ENCODE peak calls at places on chromosomes 5 and 9, in six cellular contexts. R, P, X, E, S and I are unnamed samples.

GRCh38 chr9:135990468-135991429 is 29.6 kb upstream of the UBAC1 start:
- DNase-seq in P (peak), X (no peak), R (no peak), E (peak), S (peak), I (peak)

GRCh38 chr9:14312721-14313377 is 1.1 kb downstream of the NFIB start:
- DNase-seq in P (peak), X (peak), R (peak), S (no peak), E (no peak), I (peak)

GRCh38 chr5:3414371-3414770 is 181.3 kb upstream of the IRX1 start:
- DNase-seq in E (no peak), P (no peak), S (no peak), R (no peak), X (no peak), I (no peak)

GRCh38 chr5:167993771-167994170 is 297.7 kb upstream of the WWC1 start:
- DNase-seq in X (no peak), P (no peak), R (no peak), E (no peak), S (no peak), I (no peak)

GRCh38 chr9:75185585-75186170 is 97.4 kb downstream of the OSTF1 start:
- DNase-seq in P (peak), S (no peak), R (peak), E (peak), X (no peak), I (peak)

GRCh38 chr5:150034677-150035076 is 34.1 kb downstream of the HMGXB3 start:
- DNase-seq in P (no peak), E (no peak), R (no peak), X (peak), S (peak), I (peak)

GRCh38 chr5:181127456-181127855 is 3.5 kb downstream of the OR2V1 start:
- DNase-seq in S (no peak), E (no peak), R (no peak), P (no peak), X (no peak), I (no peak)

GRCh38 chr5:77518304-77518703 is 26.2 kb upstream of the WDR41 start:
- DNase-seq in E (peak), S (peak), X (no peak), P (peak), R (no peak), I (peak)

GRCh38 chr5:40503438-40503837 is 176.3 kb upstream of the PTGER4 start:
- DNase-seq in P (peak), E (no peak), R (no peak), X (no peak), S (peak), I (no peak)

GRCh38 chr5:43840424-43841232 is 237.6 kb downstream of the NNT start:
- DNase-seq in X (no peak), E (no peak), S (no peak), R (no peak), P (no peak), I (no peak)

GRCh38 chr9:106918825-106919509 is 56.0 kb downstream of the ZNF462 start:
- DNase-seq in R (no peak), S (no peak), E (peak), X (no peak), P (no peak), I (peak)

GRCh38 chr5:99104538-99105132 is 175.8 kb upstream of the CHD1 start:
- DNase-seq in R (no peak), S (peak), X (no peak), E (peak), P (peak), I (peak)

GRCh38 chr5:68991279-68991678 is 102.5 kb upstream of the SLC30A5 start:
- DNase-seq in S (no peak), E (no peak), R (no peak), P (no peak), X (no peak), I (no peak)

GRCh38 chr9:8558176-8558575 is 758.6 kb upstream of the DMAC1 start:
- DNase-seq in S (peak), R (no peak), P (peak), X (no peak), E (no peak), I (no peak)

GRCh38 chr9:20659474-20659962 is 24.5 kb upstream of the FOCAD start:
- DNase-seq in S (no peak), E (no peak), P (no peak), R (no peak), X (no peak), I (no peak)

GRCh38 chr9:37290366-37290765 is 132.1 kb upstream of the GRHPR start:
- DNase-seq in E (no peak), S (no peak), R (no peak), P (no peak), X (no peak), I (no peak)

GRCh38 chr5:144230806-144231205 is 60.1 kb downstream of the KCTD16 start:
- DNase-seq in P (no peak), E (no peak), X (no peak), R (no peak), S (no peak), I (no peak)

GRCh38 chr9:132224645-132225044 is 62.8 kb downstream of the NTNG2 start:
- DNase-seq in X (no peak), E (no peak), S (no peak), P (no peak), R (no peak), I (no peak)

GRCh38 chr5:148740966-148741742 is 85.3 kb upstream of the ADRB2 start:
- DNase-seq in X (no peak), E (peak), P (peak), R (no peak), S (peak), I (peak)

GRCh38 chr9:5516453-5517220 is 6.3 kb downstream of the PDCD1LG2 start:
- DNase-seq in X (no peak), S (no peak), P (no peak), R (no peak), E (no peak), I (no peak)

GRCh38 chr5:149260761-149261160 is 10.9 kb upstream of the AFAP1L1 start:
- DNase-seq in X (no peak), S (no peak), R (no peak), P (peak), E (no peak), I (no peak)

GRCh38 chr5:55960779-55961178 is 34.0 kb downstream of the IL6ST start:
- DNase-seq in X (no peak), R (peak), S (no peak), E (no peak), P (no peak), I (no peak)

GRCh38 chr5:139903805-139904565 is 108.4 kb downstream of the PSD2 start:
- DNase-seq in S (no peak), R (no peak), P (no peak), E (no peak), X (no peak), I (peak)

GRCh38 chr5:78472469-78473106 is 112.2 kb downstream of the SCAMP1 start:
- DNase-seq in X (no peak), P (no peak), E (no peak), S (no peak), R (no peak), I (no peak)

GRCh38 chr9:76873056-76873792 is 32.7 kb downstream of the PRUNE2 start:
- DNase-seq in S (no peak), R (no peak), X (peak), E (no peak), P (no peak), I (peak)

GRCh38 chr5:93577807-93578178 is 3.2 kb downstream of the NR2F1-AS1 start:
- DNase-seq in E (no peak), R (no peak), X (no peak), S (no peak), P (no peak), I (no peak)

GRCh38 chr9:34654317-34655083 is 2.5 kb downstream of the IL11RA start:
- DNase-seq in S (peak), R (no peak), X (peak), E (no peak), P (no peak), I (no peak)

GRCh38 chr9:34652608-34653007 is 623 bp downstream of the IL11RA start:
- DNase-seq in E (no peak), X (no peak), S (no peak), R (no peak), P (no peak), I (no peak)

GRCh38 chr9:34653610-34654072 is 1.7 kb downstream of the IL11RA start:
- DNase-seq in X (no peak), P (no peak), R (no peak), E (no peak), S (peak), I (peak)

GRCh38 chr9:34651876-34652602 is at the start of gene IL11RA:
- DNase-seq in R (peak), X (peak), E (peak), S (peak), P (peak), I (peak)

GRCh38 chr9:34653131-34653530 is 1.1 kb downstream of the IL11RA start:
- DNase-seq in R (no peak), P (no peak), X (peak), S (peak), E (no peak), I (no peak)
- H3K27ac ChIP-seq in R (peak), P (no peak), X (peak), S (peak), E (no peak), I (peak)

GRCh38 chr5:73450672-73451217 is 2.2 kb upstream of the FOXD1 start:
- DNase-seq in R (no peak), X (no peak), P (no peak), S (peak), E (no peak), I (no peak)
- H3K4me3 ChIP-seq in R (no peak), X (peak), P (peak), S (peak), E (no peak), I (peak)

DNA sequence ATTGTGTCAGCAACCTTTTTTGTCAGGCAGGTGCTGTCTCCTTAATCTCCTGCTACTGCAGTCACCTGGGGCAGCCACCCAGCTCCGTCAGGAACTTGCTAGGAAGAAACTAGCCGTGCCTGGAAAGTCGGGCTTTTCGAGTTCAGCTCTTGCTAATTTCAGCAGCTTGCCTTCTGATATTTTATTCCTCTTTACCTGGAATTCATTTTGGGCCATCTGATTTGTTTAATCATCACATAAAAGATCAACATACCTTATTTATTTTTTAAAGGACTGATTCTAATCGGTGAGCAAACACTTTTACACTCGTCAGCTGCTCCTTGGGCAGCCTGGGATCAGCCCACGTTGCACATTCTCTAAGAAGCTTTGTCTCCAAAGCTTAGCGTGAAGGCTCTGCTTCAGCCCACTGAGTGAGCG is 42.2 kb downstream of the PRLR start:
- DNase-seq in S (no peak), E (no peak), X (no peak), P (peak), R (no peak), I (no peak)
- H3K27ac ChIP-seq in S (no peak), E (no peak), X (no peak), P (no peak), R (no peak), I (no peak)

DNA sequence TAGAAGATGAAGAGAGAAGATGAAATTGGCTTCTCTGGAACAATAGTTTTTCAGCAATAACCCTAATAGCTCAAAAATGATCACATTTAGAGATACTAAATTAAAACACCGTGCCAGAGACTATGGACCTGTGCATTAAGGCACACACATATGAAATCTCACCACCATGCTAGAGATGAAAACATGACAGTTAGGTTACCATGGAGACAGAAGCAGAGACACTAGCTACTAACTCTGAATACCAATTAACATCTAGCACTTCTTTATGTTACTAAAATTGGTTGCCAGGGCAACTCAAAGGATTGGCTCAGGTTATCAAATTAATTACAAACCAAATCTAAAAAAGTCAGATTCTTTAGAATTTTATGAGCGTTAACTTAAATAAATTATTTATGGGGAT is 337.7 kb downstream of the PLK2 start:
- DNase-seq in E (no peak), R (no peak), X (no peak), S (no peak), P (no peak), I (no peak)
- H3K4me3 ChIP-seq in E (no peak), R (no peak), X (no peak), S (no peak), P (no peak), I (no peak)

GRCh38 chr9:12680341-12680740 is 12.8 kb upstream of the TYRP1 start:
- DNase-seq in X (no peak), P (peak), S (peak), E (no peak), R (no peak), I (no peak)

GRCh38 chr9:12674961-12675360 is 18.2 kb upstream of the TYRP1 start:
- DNase-seq in S (no peak), R (no peak), P (no peak), E (no peak), X (no peak), I (no peak)

GRCh38 chr9:12684923-12685468 is 8.2 kb upstream of the TYRP1 start:
- DNase-seq in P (no peak), X (no peak), E (no peak), R (no peak), S (peak), I (no peak)

GRCh38 chr9:12681620-12682019 is 11.6 kb upstream of the TYRP1 start:
- DNase-seq in P (peak), E (no peak), S (peak), R (no peak), X (no peak), I (no peak)

GRCh38 chr9:12680757-12681156 is 12.4 kb upstream of the TYRP1 start:
- DNase-seq in X (no peak), P (no peak), S (no peak), E (no peak), R (no peak), I (no peak)
- H3K27ac ChIP-seq in X (no peak), P (no peak), S (no peak), E (no peak), R (no peak), I (no peak)

DNA sequence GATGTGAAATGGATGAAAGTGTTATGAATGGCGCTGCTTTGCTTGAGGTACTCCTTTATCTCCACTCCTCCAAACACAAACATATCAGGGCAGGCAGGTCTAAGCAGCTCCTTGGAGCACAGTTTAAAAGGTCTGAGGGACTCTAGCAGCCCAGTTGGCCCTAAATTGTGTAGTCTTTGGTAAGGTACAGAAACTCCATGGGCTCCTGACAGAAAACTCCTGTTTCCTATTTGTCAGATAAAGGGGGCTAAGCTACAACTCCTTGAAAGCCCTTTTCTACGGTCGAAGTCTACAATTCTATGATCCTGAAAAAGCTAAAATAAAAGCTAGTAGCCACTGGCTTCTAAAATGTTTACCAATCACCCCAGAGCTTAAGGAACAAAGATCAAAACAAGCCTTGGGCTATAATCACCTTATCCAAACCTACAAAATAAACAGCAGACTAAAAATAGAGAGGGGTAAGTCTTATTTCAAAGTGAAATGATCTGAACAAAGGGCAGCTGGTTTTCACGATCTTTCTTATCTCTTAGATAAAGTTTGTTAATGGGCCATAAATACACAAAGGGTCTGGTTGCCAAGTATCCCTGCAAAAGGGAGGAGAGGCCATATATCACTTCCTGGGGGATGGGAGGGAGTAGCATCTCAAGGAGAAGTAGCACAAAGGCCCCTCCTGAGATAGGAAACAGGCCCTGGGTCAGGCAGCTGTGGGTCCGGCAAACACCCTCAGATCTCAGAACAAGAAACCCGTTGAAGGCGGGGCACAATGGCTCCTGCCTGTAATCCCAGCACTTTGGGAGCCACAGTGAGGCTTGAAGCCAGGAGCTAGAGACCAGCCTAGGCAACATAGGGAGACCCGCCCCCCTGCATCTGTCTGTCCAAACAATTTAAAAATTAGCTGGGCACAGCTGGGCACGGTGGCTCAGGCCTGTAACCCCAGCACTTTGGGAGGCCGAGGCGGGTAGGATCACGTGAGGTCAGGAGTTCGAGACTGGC is 28.3 kb upstream of the DENND4C start:
- DNase-seq in S (no peak), R (no peak), P (no peak), E (no peak), X (no peak), I (peak)
- H3K4me3 ChIP-seq in S (no peak), R (no peak), P (no peak), E (no peak), X (no peak), I (no peak)

GRCh38 chr9:35771943-35772342 is 17.9 kb upstream of the MSMP start:
- DNase-seq in P (peak), X (no peak), R (no peak), E (no peak), S (no peak), I (no peak)
- H3K27ac ChIP-seq in P (peak), X (no peak), R (no peak), E (no peak), S (no peak), I (no peak)

DNA sequence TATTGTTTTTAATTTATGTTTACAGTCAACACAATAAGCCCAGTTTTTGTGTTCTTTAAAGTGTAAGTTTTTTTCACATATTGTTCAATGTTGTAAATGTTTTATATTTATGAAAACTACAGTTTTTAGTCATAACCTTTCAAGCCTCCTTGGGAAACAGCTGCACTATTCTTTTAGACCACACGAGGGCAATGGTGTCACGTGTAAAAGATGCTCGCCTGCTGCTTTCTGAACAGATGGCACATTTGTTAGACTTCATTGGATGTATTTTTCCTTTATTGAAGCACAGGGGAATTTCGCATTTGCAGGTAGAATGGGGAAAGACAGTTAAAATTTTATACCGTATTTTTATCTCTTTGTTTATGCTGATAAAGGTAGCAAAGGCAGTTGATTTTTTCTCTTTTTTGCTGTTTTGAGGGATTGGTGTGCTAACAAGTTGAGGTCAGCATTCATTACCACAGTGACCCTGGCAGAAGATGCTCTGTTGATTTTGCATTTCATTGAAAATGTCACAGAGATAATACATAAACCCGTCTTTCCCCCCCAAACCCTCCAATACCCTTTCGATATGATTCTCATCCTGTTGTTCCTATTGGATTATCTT is 59.0 kb downstream of the MAT2B start:
- DNase-seq in P (peak), S (peak), X (peak), R (no peak), E (peak), I (peak)
- H3K4me3 ChIP-seq in P (no peak), S (no peak), X (no peak), R (no peak), E (no peak), I (no peak)

GRCh38 chr5:61299254-61299653 is 32.8 kb upstream of the ZSWIM6 start:
- DNase-seq in X (no peak), E (no peak), R (no peak), S (no peak), P (no peak), I (no peak)

GRCh38 chr5:61301345-61301744 is 30.7 kb upstream of the ZSWIM6 start:
- DNase-seq in E (no peak), S (peak), X (no peak), P (no peak), R (no peak), I (no peak)

GRCh38 chr5:61298066-61298465 is 34.0 kb upstream of the ZSWIM6 start:
- DNase-seq in S (no peak), P (no peak), X (no peak), R (no peak), E (no peak), I (no peak)

GRCh38 chr5:61295365-61295764 is 36.7 kb upstream of the ZSWIM6 start:
- DNase-seq in S (no peak), P (no peak), R (no peak), X (no peak), E (no peak), I (no peak)

GRCh38 chr5:61298580-61298979 is 33.5 kb upstream of the ZSWIM6 start:
- DNase-seq in X (no peak), P (peak), S (peak), E (no peak), R (no peak), I (no peak)
- H3K27ac ChIP-seq in X (no peak), P (peak), S (peak), E (no peak), R (no peak), I (no peak)